ENCODE peak calls at places on chromosomes 13 and 19, in four cellular contexts. Q is iris pigment epithelial cell; A is NCI-H1105 treated with DMSO at 0.1 percent for 48 hours; J is activated T-cell treated with anti-CD3 and anti-CD28 coated beads, Interleukin-2, amount 50 U/mL, for 72 hours. R is an unnamed sample.

GRCh38 chr13:74920361-74920760 is 561.6 kb downstream of the TBC1D4 start:
- DNase-seq in Q (no peak), A (no peak), J (no peak), R (no peak)

GRCh38 chr19:3048190-3048533 is 14.1 kb downstream of the TLE5 start:
- DNase-seq in Q (no peak), A (no peak), J (no peak), R (no peak)

GRCh38 chr13:88628882-88629281 is 957.7 kb downstream of the SLITRK5 start:
- DNase-seq in Q (no peak), A (no peak), J (no peak), R (no peak)

GRCh38 chr19:3335431-3336350 is 30.7 kb upstream of the NFIC start:
- DNase-seq in Q (peak; percentile 38), A (no peak), J (no peak), R (peak; percentile 43)

GRCh38 chr13:50697746-50698526 is 145.6 kb downstream of the DLEU7 start:
- DNase-seq in Q (no peak), A (no peak), J (no peak), R (no peak)

GRCh38 chr19:36023432-36023831 is 9.2 kb downstream of the CLIP3 start:
- DNase-seq in Q (no peak), A (no peak), J (no peak), R (no peak)

GRCh38 chr19:1252818-1253513 is 4.6 kb downstream of the MIDN start:
- DNase-seq in Q (peak; percentile 98), A (no peak), J (peak; percentile 73), R (peak; percentile 97)

GRCh38 chr13:42894765-42895181 is 97.3 kb downstream of the EPSTI1 start:
- DNase-seq in Q (peak; percentile 93), A (peak; percentile 94), J (no peak), R (peak; percentile 90)

GRCh38 chr13:52848455-52849190 is at the start of gene PCDH8:
- DNase-seq in Q (no peak), A (peak; percentile 77), J (peak; percentile 7), R (no peak)

GRCh38 chr13:91813255-91813654 is 414.8 kb downstream of the GPC5 start:
- DNase-seq in Q (no peak), A (peak; percentile 29), J (no peak), R (no peak)

GRCh38 chr13:25300861-25301346 is 521 bp upstream of the NUP58 start:
- DNase-seq in Q (no peak), A (no peak), J (peak; percentile 50), R (no peak)

GRCh38 chr19:18645035-18645511 is 8.2 kb downstream of the KLHL26 start:
- DNase-seq in Q (no peak), A (no peak), J (no peak), R (no peak)

GRCh38 chr13:20118268-20119140 is 42.3 kb downstream of the GJA3 start:
- DNase-seq in Q (peak; percentile 34), A (peak; percentile 8), J (no peak), R (peak; percentile 38)

GRCh38 chr19:10854350-10855089 is 6.3 kb downstream of the C19orf38 start:
- DNase-seq in Q (no peak), A (no peak), J (no peak), R (no peak)

GRCh38 chr13:88908896-88909535 is 1237.8 kb downstream of the SLITRK5 start:
- DNase-seq in Q (no peak), A (peak; percentile 83), J (no peak), R (no peak)

GRCh38 chr13:30142502-30143211 is 164.7 kb downstream of the KATNAL1 start:
- DNase-seq in Q (peak; percentile 99), A (no peak), J (peak; percentile 27), R (peak; percentile 85)

GRCh38 chr13:78601124-78601885 is 2.0 kb downstream of the POU4F1 start:
- DNase-seq in Q (peak; percentile 14), A (no peak), J (no peak), R (no peak)

GRCh38 chr19:43782689-43783231 is 2.0 kb upstream of the KCNN4 start:
- DNase-seq in Q (no peak), A (no peak), J (no peak), R (no peak)

GRCh38 chr19:22286151-22286810 is at the start of gene ZNF729:
- DNase-seq in Q (no peak), A (no peak), J (no peak), R (no peak)

GRCh38 chr13:51981355-51981754 is 29.9 kb downstream of the ATP7B start:
- DNase-seq in Q (peak; percentile 54), A (no peak), J (no peak), R (peak; percentile 27)

GRCh38 chr19:14107581-14108461 is 9.7 kb downstream of the PRKACA start:
- DNase-seq in Q (peak; percentile 50), A (no peak), J (no peak), R (no peak)

GRCh38 chr19:12156254-12157058 is at the start of gene ZNF625:
- DNase-seq in Q (peak; percentile 74), A (peak; percentile 94), J (peak; percentile 65), R (peak; percentile 94)

GRCh38 chr13:30835442-30835841 is 70.6 kb upstream of the MEDAG start:
- DNase-seq in Q (peak; percentile 74), A (no peak), J (no peak), R (no peak)

GRCh38 chr19:1451916-1452801 is 2.2 kb downstream of the APC2 start:
- DNase-seq in Q (no peak), A (no peak), J (no peak), R (no peak)

GRCh38 chr19:58182577-58182988 is 278 bp upstream of the ZNF274 start:
- DNase-seq in Q (no peak), A (no peak), J (no peak), R (no peak)

GRCh38 chr19:36488816-36489138 is 584 bp downstream of the ZNF566 start:
- DNase-seq in Q (no peak), A (peak; percentile 44), J (no peak), R (peak; percentile 46)

R was measured in adipocyte.